ENCODE peak calls at places on chromosomes 6 and 20, in five cellular contexts. R, T, V, S and X are unnamed samples.

GRCh38 chr6:128521302-128521632 is 868 bp upstream of the PTPRK start:
- DNase-seq in S (no peak), R (no peak), V (peak; percentile 46), T (no peak), X (no peak)

GRCh38 chr6:3915076-3915791 is 66.1 kb downstream of the FAM50B start:
- DNase-seq in T (no peak), S (no peak), R (no peak), V (no peak), X (peak; percentile 54)

GRCh38 chr6:135212935-135213334 is 31.8 kb downstream of the MYB start:
- DNase-seq in V (no peak), R (peak; percentile 34), S (no peak), T (peak; percentile 45), X (no peak)

GRCh38 chr6:167893416-167893815 is 66.7 kb downstream of the AFDN start:
- DNase-seq in T (peak; percentile 66), S (no peak), V (no peak), R (peak; percentile 79), X (no peak)

GRCh38 chr20:10481671-10482070 is 46.6 kb downstream of the SLX4IP start:
- DNase-seq in R (no peak), T (no peak), S (no peak), V (no peak), X (no peak)

GRCh38 chr6:151374024-151374423 is 17.3 kb downstream of the ZBTB2 start:
- DNase-seq in T (no peak), R (no peak), S (no peak), V (peak; percentile 24), X (no peak)

GRCh38 chr6:125989631-125990030 is 3.3 kb downstream of the TRMT11 start:
- DNase-seq in T (no peak), R (peak; percentile 9), S (no peak), V (no peak), X (no peak)

GRCh38 chr20:8722277-8722928 is 346.5 kb upstream of the PLCB4 start:
- DNase-seq in V (peak; percentile 81), T (peak; percentile 64), S (peak; percentile 22), R (peak; percentile 72), X (peak; percentile 72)

GRCh38 chr6:97594834-97595233 is 311.8 kb upstream of the MMS22L start:
- DNase-seq in S (no peak), R (peak; percentile 62), V (peak; percentile 1), T (peak; percentile 34), X (no peak)

GRCh38 chr6:143673638-143674037 is 4.1 kb upstream of the PHACTR2 start:
- DNase-seq in S (no peak), T (peak; percentile 32), R (peak; percentile 67), V (peak; percentile 72), X (no peak)

GRCh38 chr6:43873806-43874714 is 104.0 kb downstream of the VEGFA start:
- DNase-seq in T (no peak), V (no peak), S (no peak), R (no peak), X (no peak)

GRCh38 chr6:117907600-117908245 is 659 bp downstream of the SLC35F1 start:
- DNase-seq in S (peak; percentile 63), V (no peak), T (no peak), R (no peak), X (no peak)

GRCh38 chr6:110513001-110513400 is 36.6 kb upstream of the SLC22A16 start:
- DNase-seq in T (no peak), R (peak; percentile 36), S (no peak), V (peak; percentile 91), X (no peak)

GRCh38 chr6:73236147-73236750 is 11.0 kb upstream of the KHDC1L start:
- DNase-seq in R (peak; percentile 61), T (peak; percentile 51), V (peak; percentile 83), S (no peak), X (no peak)

GRCh38 chr20:54067606-54068174 is 2.7 kb downstream of the BCAS1 start:
- DNase-seq in V (peak; percentile 29), R (peak; percentile 15), T (no peak), S (no peak), X (peak; percentile 86)

GRCh38 chr6:148037496-148037895 is 305.1 kb upstream of the SASH1 start:
- DNase-seq in V (no peak), T (no peak), S (no peak), R (no peak), X (no peak)

DNA sequence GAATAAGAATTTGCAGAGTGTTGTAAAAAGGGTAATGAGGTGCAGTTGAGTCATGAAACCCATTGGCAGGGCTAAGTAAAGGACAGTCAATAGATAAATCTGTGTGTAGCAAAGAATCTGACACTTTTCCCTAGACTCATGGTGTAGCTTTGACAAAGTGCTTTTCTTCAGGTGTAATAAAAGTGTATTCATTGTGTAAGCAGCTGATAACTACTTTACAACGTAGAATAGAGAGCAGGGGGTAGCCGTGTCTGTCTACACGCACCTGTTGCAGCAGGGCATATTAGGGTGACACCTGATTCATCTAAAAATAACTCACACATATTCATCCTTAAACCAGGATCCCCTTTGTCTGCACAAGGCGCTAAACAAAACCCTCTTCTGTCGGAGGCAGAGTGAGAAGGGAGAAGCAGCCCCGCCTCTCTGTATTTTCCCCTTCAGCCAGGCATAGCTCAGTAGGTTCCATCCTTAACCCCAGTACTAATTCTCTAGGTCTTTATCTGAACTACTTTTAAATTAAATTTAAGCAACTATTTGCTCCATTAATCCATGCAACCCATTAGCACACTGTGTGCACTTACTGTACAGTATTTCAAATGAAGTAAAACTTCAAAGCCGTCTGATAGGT is 306.8 kb upstream of the SASH1 start:
- DNase-seq in R (no peak), V (no peak), S (no peak), T (no peak), X (no peak)
- TF ChIP-seq CTCF in R (no peak), V (no peak), S (no peak), T (no peak), X (no peak)

GRCh38 chr20:34123309-34123708 is 11.3 kb upstream of the EIF2S2 start:
- DNase-seq in V (no peak), S (no peak), T (no peak), R (no peak), X (no peak)
- TF ChIP-seq CTCF in V (no peak), S (no peak), T (no peak), R (no peak), X (no peak)

DNA sequence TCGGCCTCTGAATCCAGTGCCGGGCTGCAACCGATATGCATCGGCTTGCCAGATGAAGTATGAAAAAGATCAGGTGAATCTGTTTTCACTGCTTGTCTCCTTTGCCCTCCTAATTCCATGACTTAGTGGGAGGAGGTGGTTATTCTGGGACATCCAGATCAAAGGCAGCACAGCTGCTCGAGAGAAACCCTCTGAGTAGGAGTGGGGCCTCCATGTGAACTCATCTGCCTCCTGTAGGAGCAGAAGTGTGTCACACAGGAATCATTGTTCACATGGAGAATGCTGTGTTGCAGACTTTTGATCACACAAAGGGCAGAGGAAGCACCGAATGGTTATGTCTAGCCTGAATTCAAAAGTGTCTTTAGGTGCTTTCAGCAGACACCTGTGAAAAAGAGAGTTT is 73.1 kb upstream of the SLC22A1 start:
- DNase-seq in S (no peak), T (no peak), V (no peak), R (no peak), X (no peak)
- TF ChIP-seq CTCF in S (no peak), T (peak; percentile 12), V (no peak), R (no peak), X (no peak)

GRCh38 chr20:32451682-32452461 is 93.7 kb downstream of the ASXL1 start:
- DNase-seq in V (no peak), S (no peak), R (no peak), T (no peak), X (no peak)
- TF ChIP-seq CTCF in V (no peak), S (no peak), R (peak; percentile 1), T (peak; percentile 19), X (no peak)

GRCh38 chr6:25603251-25603650 is 48.8 kb upstream of the SCGN start:
- DNase-seq in T (no peak), S (no peak), R (no peak), V (no peak), X (no peak)

GRCh38 chr6:25599516-25600060 is 52.4 kb upstream of the SCGN start:
- DNase-seq in T (no peak), S (no peak), V (no peak), R (no peak), X (no peak)

GRCh38 chr6:25601797-25602679 is 50.0 kb upstream of the SCGN start:
- DNase-seq in V (peak; percentile 77), T (no peak), S (no peak), R (peak; percentile 66), X (peak; percentile 59)

GRCh38 chr6:25606151-25606550 is 45.9 kb upstream of the SCGN start:
- DNase-seq in T (no peak), V (no peak), S (no peak), R (no peak), X (no peak)

DNA sequence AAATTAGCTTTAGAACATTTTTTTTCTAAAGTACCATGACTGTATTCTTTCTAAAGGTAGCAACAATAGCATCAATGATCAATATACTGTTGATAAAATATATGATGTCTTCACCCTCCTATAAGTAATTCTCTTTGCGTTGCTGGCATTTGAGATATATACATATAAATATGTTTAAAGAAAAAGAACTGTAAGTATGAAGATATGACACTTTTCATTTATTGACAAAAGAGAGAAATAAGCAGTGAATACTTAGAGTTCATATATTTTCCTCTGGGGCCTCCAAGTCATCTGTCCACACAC is 49.4 kb upstream of the SCGN start:
- DNase-seq in R (peak; percentile 4), S (no peak), V (no peak), T (no peak), X (no peak)
- TF ChIP-seq CTCF in R (no peak), S (no peak), V (no peak), T (no peak), X (no peak)

DNA sequence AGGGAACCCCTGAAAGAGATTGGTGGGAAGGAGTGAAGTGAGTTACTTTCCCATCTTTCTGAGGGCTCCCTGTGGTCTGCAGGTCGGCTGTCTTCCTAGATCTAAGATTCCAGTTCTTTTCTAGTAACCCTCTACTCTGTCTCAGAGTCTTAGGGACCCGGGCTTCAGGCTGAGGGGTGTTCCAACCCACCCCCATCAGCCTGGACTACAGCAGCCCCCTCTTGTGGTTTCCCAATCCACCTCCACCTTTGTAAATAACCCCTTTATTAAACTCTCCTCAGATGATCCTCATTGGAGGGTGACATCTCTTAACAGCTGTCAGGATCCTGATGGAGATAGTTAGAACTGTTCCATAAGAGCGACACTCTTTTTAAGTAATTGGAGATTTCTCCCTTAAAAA is 300.4 kb downstream of the LRFN2 start:
- DNase-seq in R (no peak), T (no peak), V (no peak), S (peak; percentile 29), X (no peak)
- TF ChIP-seq CTCF in R (no peak), T (no peak), V (no peak), S (no peak), X (no peak)

DNA sequence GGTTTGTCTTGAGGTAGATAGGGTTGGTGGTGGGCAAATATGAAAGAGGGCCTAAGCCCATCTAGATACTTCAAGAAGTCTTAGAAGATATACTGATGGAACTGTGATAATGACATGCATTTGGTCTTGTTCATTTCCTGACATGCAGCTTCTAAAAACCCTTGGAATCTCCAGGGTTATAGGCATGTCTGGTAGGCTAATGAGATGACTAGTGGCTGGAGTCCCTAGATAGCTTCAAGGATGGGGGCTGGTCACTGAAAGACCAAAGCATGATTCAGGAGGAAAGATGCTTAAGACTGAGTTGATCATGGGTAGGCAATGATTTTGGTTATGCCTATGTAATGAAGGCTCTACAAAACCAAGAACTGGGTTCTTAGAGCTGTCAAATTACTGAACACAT is 217.9 kb upstream of the MOCS1 start:
- DNase-seq in R (no peak), T (no peak), S (no peak), V (no peak), X (no peak)
- TF ChIP-seq CTCF in R (no peak), T (no peak), S (no peak), V (no peak), X (no peak)